ENCODE peak calls at places on chromosomes 3 and 15, in six cellular contexts. R is A549, X is HepG2, G is K562, Z is SK-N-SH, A is GM12878. M is an unnamed sample. For H3K4me1, the result is how much of the 10 kb centered on the place peaks cover.

GRCh38 chr3:150300847-150301517 is 107.1 kb upstream of the TSC22D2 start:
- DNase-seq in X (no peak), A (no peak), G (no peak), R (no peak), Z (no peak), M (peak)

GRCh38 chr3:119945286-119945685 is 149.0 kb downstream of the GSK3B start:
- DNase-seq in G (peak), R (no peak), A (no peak), Z (peak), X (no peak), M (no peak)

GRCh38 chr3:34364345-34364744 is 565.9 kb downstream of the PDCD6IP start:
- DNase-seq in G (no peak), R (no peak), A (peak), Z (no peak), X (no peak), M (no peak)

GRCh38 chr3:64399205-64399800 is 174.0 kb upstream of the PRICKLE2 start:
- DNase-seq in X (peak), R (peak), Z (peak), A (no peak), G (peak), M (peak)

GRCh38 chr3:136518102-136518501 is 234.1 kb downstream of the STAG1 start:
- DNase-seq in Z (peak), X (no peak), R (no peak), G (no peak), A (no peak), M (no peak)

GRCh38 chr3:162525052-162525451 is 1028.4 kb downstream of the OTOL1 start:
- DNase-seq in R (no peak), Z (no peak), A (no peak), X (no peak), G (no peak), M (peak)

GRCh38 chr15:81783586-81783985 is 262.2 kb downstream of the MEX3B start:
- DNase-seq in X (no peak), A (no peak), R (no peak), G (no peak), Z (no peak), M (no peak)

GRCh38 chr3:7764091-7764490 is 737.5 kb upstream of the LMCD1 start:
- DNase-seq in A (no peak), G (no peak), X (no peak), R (no peak), Z (no peak), M (no peak)

GRCh38 chr3:52446631-52447511 is 2.0 kb upstream of the SEMA3G start:
- DNase-seq in R (no peak), Z (peak), X (peak), A (peak), G (peak), M (peak)

GRCh38 chr15:72368895-72369294 is 6.9 kb downstream of the HEXA start:
- DNase-seq in A (no peak), X (no peak), R (no peak), Z (no peak), G (no peak), M (no peak)

GRCh38 chr15:58547628-58548307 is 116.0 kb downstream of the LIPC start:
- DNase-seq in A (no peak), X (no peak), R (no peak), Z (no peak), G (no peak), M (no peak)

GRCh38 chr3:191356586-191357439 is 26.5 kb upstream of the UTS2B start:
- DNase-seq in A (no peak), X (no peak), G (no peak), R (no peak), Z (no peak), M (peak)

GRCh38 chr15:73767794-73768501 is 14.8 kb upstream of the INSYN1 start:
- DNase-seq in G (no peak), A (no peak), Z (no peak), R (no peak), X (no peak), M (no peak)

GRCh38 chr15:96261575-96262034 is 68.9 kb upstream of the NR2F2 start:
- DNase-seq in G (peak), R (no peak), X (peak), Z (no peak), A (peak), M (no peak)

GRCh38 chr3:60161334-60161733 is 1089.9 kb downstream of the FHIT start:
- DNase-seq in G (no peak), R (no peak), A (no peak), Z (no peak), X (no peak), M (no peak)

GRCh38 chr15:98057453-98057852 is 97.0 kb downstream of the ARRDC4 start:
- DNase-seq in X (no peak), Z (no peak), G (no peak), R (no peak), A (no peak), M (no peak)

GRCh38 chr3:126551066-126551838 is 7.5 kb downstream of the C3orf22 start:
- DNase-seq in G (no peak), R (no peak), Z (peak), A (no peak), X (no peak), M (no peak)

GRCh38 chr3:49004352-49005297 is 2.6 kb upstream of the WDR6 start:
- DNase-seq in G (peak), R (no peak), X (peak), Z (no peak), A (no peak), M (no peak)

GRCh38 chr3:139654637-139655365 is 23.0 kb downstream of the NMNAT3 start:
- DNase-seq in A (no peak), G (no peak), Z (no peak), R (no peak), X (peak), M (no peak)

GRCh38 chr15:91186892-91187644 is 87.0 kb downstream of the SV2B start:
- DNase-seq in X (peak), G (no peak), A (no peak), Z (no peak), R (no peak), M (peak)

GRCh38 chr3:167450195-167450594 is 23.6 kb downstream of the SERPINI2 start:
- DNase-seq in G (no peak), R (no peak), A (no peak), Z (no peak), X (no peak), M (no peak)

GRCh38 chr3:118907909-118908308 is 126.7 kb downstream of the IGSF11 start:
- DNase-seq in X (no peak), Z (no peak), R (no peak), G (no peak), A (no peak), M (no peak)

GRCh38 chr3:161559177-161559998 is 62.8 kb downstream of the OTOL1 start:
- DNase-seq in Z (no peak), A (no peak), X (peak), R (peak), G (peak), M (peak)

GRCh38 chr15:99453646-99454045 is 112.1 kb upstream of the MEF2A start:
- DNase-seq in A (no peak), G (no peak), X (no peak), Z (no peak), R (no peak), M (no peak)

GRCh38 chr15:91468861-91469260 is 368.8 kb downstream of the SV2B start:
- DNase-seq in A (no peak), R (no peak), X (no peak), G (no peak), Z (no peak), M (no peak)

GRCh38 chr3:125591116-125591755 is 4.1 kb downstream of the OSBPL11 start:
- DNase-seq in R (no peak), G (no peak), X (no peak), Z (peak), A (no peak), M (peak)

GRCh38 chr3:183349421-183350157 is 78.8 kb downstream of the MCF2L2 start:
- DNase-seq in R (no peak), G (no peak), Z (no peak), A (no peak), X (no peak), M (no peak)

GRCh38 chr3:155097009-155097349 is 16.9 kb downstream of the MME start:
- DNase-seq in R (no peak), G (no peak), X (no peak), Z (no peak), A (no peak), M (no peak)

GRCh38 chr3:188202358-188203138 is 48.6 kb downstream of the LPP start:
- DNase-seq in Z (no peak), G (peak), R (peak), X (peak), A (no peak), M (no peak)
- TF ChIP-seq SMC3 in Z (no peak), G (no peak), R (no peak), X (no peak), A (no peak), M (no peak)

GRCh38 chr15:94234300-94234699 is 2.9 kb downstream of the MCTP2 start:
- DNase-seq in G (no peak), X (no peak), R (no peak), A (no peak), Z (no peak), M (no peak)

GRCh38 chr15:94236638-94237037 is 5.3 kb downstream of the MCTP2 start:
- DNase-seq in A (no peak), X (no peak), R (no peak), G (no peak), Z (no peak), M (no peak)

GRCh38 chr15:94235681-94236080 is 4.3 kb downstream of the MCTP2 start:
- DNase-seq in R (no peak), A (no peak), Z (no peak), G (no peak), X (no peak), M (no peak)

GRCh38 chr15:94237903-94238302 is 6.5 kb downstream of the MCTP2 start:
- DNase-seq in X (no peak), A (no peak), G (no peak), Z (no peak), R (no peak), M (peak)

GRCh38 chr15:94235041-94235440 is 3.7 kb downstream of the MCTP2 start:
- DNase-seq in Z (no peak), G (no peak), X (no peak), A (no peak), R (no peak), M (no peak)
- H3K4me1 ChIP-seq in Z (under half), G (under half), X (under half), A (under half), R (under half), M (under half)

GRCh38 chr3:160446522-160447056 is 3.0 kb downstream of the TRIM59 start:
- DNase-seq in X (no peak), R (no peak), A (no peak), Z (no peak), G (no peak), M (no peak)
- TF ChIP-seq SMC3 in X (no peak), R (no peak), A (no peak), Z (no peak), G (no peak), M (no peak)

DNA sequence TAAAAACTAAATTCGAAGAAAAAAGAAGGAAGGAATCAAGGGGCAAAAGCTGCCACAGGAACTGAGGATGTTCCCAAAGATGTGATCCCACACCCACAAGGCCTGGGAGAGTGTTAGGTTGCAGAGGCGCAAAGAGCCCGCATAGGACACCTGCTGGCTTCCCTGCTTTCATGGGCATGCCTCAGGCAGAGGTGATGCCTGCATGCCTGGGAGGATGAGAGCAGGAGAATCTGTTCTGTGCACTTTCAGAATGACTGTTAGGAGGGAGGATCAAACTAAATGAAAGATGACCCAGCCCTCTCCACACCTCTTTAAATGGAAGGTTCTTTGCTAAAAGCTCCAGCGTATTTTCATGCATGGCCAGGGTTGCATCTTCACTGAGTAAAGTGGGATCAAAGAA is 162.4 kb downstream of the PLCL2 start:
- DNase-seq in A (no peak), R (no peak), X (no peak), Z (no peak), G (no peak), M (no peak)
- H3K4me1 ChIP-seq in A (under half), R (under half), X (under half), Z (under half), G (under half), M (under half)

GRCh38 chr3:78337801-78338211 is 1297.9 kb downstream of the ROBO2 start:
- DNase-seq in A (no peak), X (no peak), R (no peak), Z (no peak), G (no peak), M (no peak)
- TF ChIP-seq SMC3 in A (no peak), X (no peak), R (no peak), Z (no peak), G (no peak), M (no peak)

M was measured in IMR-90.